ENCODE peak calls at places on chromosomes 16 and 17, in four cellular contexts. E is CD8-positive, alpha-beta T cell; S is uterus; B is cardiac muscle cell. W is an unnamed sample.

GRCh38 chr17:73494096-73494954 is 149.9 kb downstream of the SDK2 start:
- DNase-seq in E (no peak), S (no peak), B (no peak), W (no peak)

GRCh38 chr17:77516902-77517301 is 376.1 kb downstream of the SEC14L1 start:
- DNase-seq in E (peak), S (no peak), B (no peak), W (no peak)

GRCh38 chr16:28264656-28265055 is 27.7 kb upstream of the SBK1 start:
- DNase-seq in S (no peak), E (no peak), B (no peak), W (no peak)

GRCh38 chr17:41049110-41049509 is 2.0 kb upstream of the KRTAP2-1 start:
- DNase-seq in B (no peak), S (no peak), E (no peak), W (peak)

GRCh38 chr16:81516478-81517149 is 72.0 kb downstream of the CMIP start:
- DNase-seq in E (no peak), B (no peak), S (no peak), W (no peak)

GRCh38 chr16:1559446-1559975 is 26.0 kb downstream of the TMEM204 start:
- DNase-seq in E (peak), S (no peak), B (no peak), W (no peak)

GRCh38 chr17:3659541-3660111 is 8.8 kb downstream of the TAX1BP3 start:
- DNase-seq in E (no peak), B (peak), S (peak), W (no peak)

GRCh38 chr16:84593825-84594724 is 23.8 kb downstream of the COTL1 start:
- DNase-seq in E (peak), B (no peak), S (no peak), W (peak)

GRCh38 chr17:41528959-41529353 is 848 bp upstream of the KRT19 start:
- DNase-seq in S (no peak), E (no peak), B (no peak), W (no peak)

GRCh38 chr16:85663891-85664321 is 24.8 kb downstream of the GINS2 start:
- DNase-seq in E (no peak), S (no peak), B (no peak), W (no peak)

GRCh38 chr16:46765050-46765449 is 16.9 kb upstream of the MYLK3 start:
- DNase-seq in S (no peak), B (no peak), E (no peak), W (no peak)

GRCh38 chr16:35215287-35215686 is 1755.9 kb downstream of the TP53TG3F start:
- DNase-seq in E (no peak), S (no peak), B (no peak), W (no peak)

GRCh38 chr17:82590881-82591539 is 57.2 kb downstream of the WDR45B start:
- DNase-seq in S (no peak), E (no peak), B (no peak), W (no peak)

GRCh38 chr16:74461826-74462225 is 40.5 kb upstream of the CLEC18B start:
- DNase-seq in E (no peak), S (no peak), B (no peak), W (no peak)

GRCh38 chr16:29675811-29676643 is 3.0 kb upstream of the QPRT start:
- DNase-seq in B (peak), E (no peak), S (no peak), W (peak)

DNA sequence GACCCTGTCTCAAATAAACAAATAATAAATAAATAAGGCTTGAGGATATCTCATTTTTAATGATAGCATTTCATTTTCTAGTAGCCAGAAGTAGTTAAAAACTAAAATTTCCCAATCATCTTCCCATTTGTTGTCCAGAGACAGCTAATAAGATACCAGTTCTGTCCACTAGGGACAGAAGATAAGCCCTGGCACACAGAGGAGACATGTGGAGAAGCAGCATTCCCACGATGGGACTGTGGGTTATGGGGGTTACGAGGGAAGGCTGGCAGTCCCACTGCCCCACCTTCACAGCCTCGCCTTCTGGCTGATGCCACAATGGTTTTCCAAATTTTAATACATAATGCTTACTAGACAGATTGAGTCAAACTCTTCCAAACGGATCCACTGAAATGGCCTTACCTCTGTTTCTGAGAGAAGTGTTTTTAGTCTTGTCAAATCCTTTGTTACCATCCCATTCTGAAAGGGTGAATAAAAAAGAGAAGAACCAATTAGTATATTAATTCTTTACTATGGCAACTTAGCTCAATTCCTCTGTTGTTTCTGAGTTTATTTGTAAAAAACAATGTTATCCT is 44.2 kb downstream of the HELZ start:
- DNase-seq in E (no peak), S (no peak), B (no peak), W (no peak)
- TF ChIP-seq CTCF in E (peak), S (no peak), B (peak), W (peak)

GRCh38 chr17:16407911-16408588 is 7.3 kb upstream of the TRPV2 start:
- DNase-seq in E (no peak), S (peak), B (peak), W (peak)

GRCh38 chr17:16406742-16407674 is 8.4 kb upstream of the TRPV2 start:
- DNase-seq in B (peak), S (peak), E (no peak), W (peak)
- H3K4me3 ChIP-seq in B (peak), S (peak), E (peak), W (peak)

DNA sequence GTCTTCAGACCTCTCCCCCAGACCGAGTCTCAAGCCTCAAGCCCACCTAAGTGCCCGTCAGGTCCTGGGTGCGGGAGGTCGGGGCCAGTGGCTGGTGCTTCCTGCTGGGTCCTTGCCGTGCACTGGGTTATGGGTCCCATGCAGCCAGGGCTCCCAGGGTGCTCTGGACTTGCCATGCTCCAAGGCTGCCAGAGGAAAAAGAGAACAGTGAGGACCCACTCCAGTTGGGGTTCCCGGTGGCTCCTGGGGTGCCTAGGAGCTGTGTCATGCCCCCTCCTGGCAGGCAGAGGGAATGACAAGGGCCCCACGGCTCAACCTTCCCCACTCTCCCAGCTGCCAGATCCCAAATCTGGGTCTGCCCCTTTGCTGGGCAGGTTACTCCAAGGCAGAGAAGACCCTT is 3.8 kb downstream of the SNX20 start:
- DNase-seq in E (no peak), S (no peak), B (no peak), W (no peak)
- TF ChIP-seq CTCF in E (peak), S (no peak), B (peak), W (peak)

DNA sequence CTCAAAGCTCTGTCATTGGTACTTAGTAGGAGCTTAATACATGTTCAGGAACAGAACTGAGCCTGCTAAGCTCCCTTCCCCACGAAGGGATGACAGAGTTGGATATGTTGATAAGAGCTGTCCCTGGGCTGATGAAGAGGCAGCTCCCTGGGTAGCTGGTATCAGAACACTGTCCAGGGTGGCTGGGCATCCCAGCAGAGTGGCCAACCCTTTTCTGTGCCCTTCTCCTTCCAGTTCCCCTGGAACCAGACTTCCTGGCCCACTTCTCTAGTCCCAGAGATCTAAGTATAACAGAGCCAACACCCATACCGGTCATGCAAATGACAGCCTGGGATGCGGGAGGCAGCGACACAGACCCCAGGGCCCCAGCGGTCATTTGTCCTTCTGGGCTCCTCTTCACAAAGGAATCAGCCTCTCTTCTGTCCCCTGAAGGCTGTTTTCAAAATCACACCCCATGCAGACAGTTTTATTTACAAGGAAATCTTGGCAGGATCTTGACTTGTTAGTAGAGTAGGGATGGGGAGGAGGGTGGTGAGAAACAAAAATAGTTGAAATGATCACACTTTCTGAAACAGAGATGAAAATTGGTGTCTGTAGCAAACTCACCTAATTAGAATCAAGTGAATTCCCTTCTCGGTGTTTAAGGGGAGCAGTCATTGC is 1.4 kb upstream of the RHBDL3 start:
- DNase-seq in S (no peak), E (no peak), B (no peak), W (no peak)
- H3K4me3 ChIP-seq in S (no peak), E (no peak), B (no peak), W (no peak)

GRCh38 chr16:70582280-70582978 is 58.8 kb downstream of the SF3B3 start:
- DNase-seq in S (no peak), E (no peak), B (no peak), W (peak)
- TF ChIP-seq CTCF in S (no peak), E (no peak), B (peak), W (peak)

GRCh38 chr16:51326131-51326856 is 175.2 kb upstream of the SALL1 start:
- DNase-seq in B (no peak), E (no peak), S (peak), W (no peak)

GRCh38 chr16:51321251-51321650 is 170.2 kb upstream of the SALL1 start:
- DNase-seq in S (no peak), B (no peak), E (no peak), W (no peak)

GRCh38 chr16:51328708-51329107 is 177.6 kb upstream of the SALL1 start:
- DNase-seq in E (no peak), S (peak), B (peak), W (no peak)

DNA sequence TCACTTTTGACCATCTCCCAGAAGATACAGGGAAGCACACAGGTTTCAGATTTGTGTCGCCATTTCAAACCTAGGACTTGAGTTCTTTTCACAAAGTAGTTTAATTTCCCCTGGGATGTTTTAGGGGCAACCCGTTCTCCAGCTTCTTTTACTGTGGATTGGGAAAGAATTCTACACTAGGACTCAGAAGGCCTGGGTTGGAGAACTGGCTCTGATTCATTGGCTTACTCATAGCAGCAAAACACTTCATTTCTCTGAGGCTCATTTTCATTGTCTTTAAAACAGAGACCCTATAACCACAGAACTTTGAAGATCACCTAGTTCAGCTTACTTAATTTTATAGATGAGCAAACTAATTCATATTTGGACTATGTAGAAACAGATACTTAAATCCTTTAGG is 175.9 kb upstream of the SALL1 start:
- DNase-seq in B (no peak), E (no peak), S (peak), W (no peak)
- H3K4me3 ChIP-seq in B (no peak), E (no peak), S (no peak), W (no peak)

DNA sequence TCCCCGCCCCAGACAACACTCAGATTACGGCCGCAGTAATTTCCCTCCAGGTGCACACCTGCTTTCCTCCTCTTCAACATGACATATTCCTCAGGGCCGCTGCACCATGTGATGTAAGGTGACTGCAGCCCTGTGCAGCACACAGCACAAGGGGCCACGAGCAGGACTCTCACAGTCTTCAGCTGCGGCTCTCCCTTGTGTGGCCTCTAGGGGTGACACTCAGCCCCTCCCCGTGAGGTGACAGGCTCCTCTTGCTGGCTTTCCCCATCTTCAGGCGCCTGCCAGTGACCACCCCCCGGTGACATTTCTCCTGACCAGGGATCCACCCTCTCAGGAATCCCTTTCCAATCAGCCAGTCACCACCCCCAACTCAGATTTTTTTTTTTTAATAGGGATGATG is 31.3 kb upstream of the ABCC3 start:
- DNase-seq in S (no peak), E (no peak), B (no peak), W (peak)
- TF ChIP-seq CTCF in S (no peak), E (peak), B (no peak), W (peak)

GRCh38 chr17:38558751-38559024 is 47.1 kb downstream of the SRCIN1 start:
- DNase-seq in B (no peak), S (peak), E (no peak), W (no peak)

GRCh38 chr17:38560503-38561318 is 45.0 kb downstream of the SRCIN1 start:
- DNase-seq in S (no peak), E (no peak), B (peak), W (no peak)

GRCh38 chr17:38557836-38558750 is 47.7 kb downstream of the SRCIN1 start:
- DNase-seq in S (peak), B (peak), E (peak), W (peak)

GRCh38 chr17:38559880-38560230 is 45.9 kb downstream of the SRCIN1 start:
- DNase-seq in E (no peak), S (peak), B (no peak), W (no peak)

GRCh38 chr17:38559025-38559879 is 46.5 kb downstream of the SRCIN1 start:
- DNase-seq in S (peak), B (peak), E (peak), W (peak)
- H3K4me3 ChIP-seq in S (peak), B (peak), E (peak), W (peak)